ENCODE peak calls at places on chromosomes 6 and 20, in six cellular contexts. One of them, this sample, is unnamed.

GRCh38 chr6:46849361-46849690 is 56.1 kb downstream of the MEP1A start:
- DNase-seq in PC-9: no peak
- DNase-seq in glutamatergic neuron: no peak
- DNase-seq in CD4-positive, alpha-beta T cell: no peak
- DNase-seq in RWPE1: no peak
- DNase-seq in AG04450: no peak
- DNase-seq in this sample: no peak

GRCh38 chr6:167739721-167740475 is 86.8 kb upstream of the AFDN start:
- DNase-seq in PC-9: no peak
- DNase-seq in glutamatergic neuron: no peak
- DNase-seq in CD4-positive, alpha-beta T cell: no peak
- DNase-seq in RWPE1: no peak
- DNase-seq in AG04450: no peak
- DNase-seq in this sample: no peak

GRCh38 chr6:166488081-166488685 is 98.3 kb downstream of the RAMACL start:
- DNase-seq in PC-9: no peak
- DNase-seq in glutamatergic neuron: no peak
- DNase-seq in CD4-positive, alpha-beta T cell: peak; percentile 63
- DNase-seq in RWPE1: no peak
- DNase-seq in AG04450: no peak
- DNase-seq in this sample: no peak

GRCh38 chr6:117449549-117450439 is 24.1 kb upstream of the ROS1 start:
- DNase-seq in PC-9: peak; percentile 40
- DNase-seq in glutamatergic neuron: peak; percentile 45
- DNase-seq in CD4-positive, alpha-beta T cell: peak; percentile 32
- DNase-seq in RWPE1: no peak
- DNase-seq in AG04450: peak; percentile 63
- DNase-seq in this sample: peak; percentile 70

GRCh38 chr6:80142586-80142985 is 36.1 kb downstream of the BCKDHB start:
- DNase-seq in PC-9: no peak
- DNase-seq in glutamatergic neuron: no peak
- DNase-seq in CD4-positive, alpha-beta T cell: no peak
- DNase-seq in RWPE1: no peak
- DNase-seq in AG04450: no peak
- DNase-seq in this sample: no peak

GRCh38 chr6:130240232-130240631 is 17.5 kb upstream of the SAMD3 start:
- DNase-seq in PC-9: no peak
- DNase-seq in glutamatergic neuron: no peak
- DNase-seq in CD4-positive, alpha-beta T cell: no peak
- DNase-seq in RWPE1: no peak
- DNase-seq in AG04450: peak; percentile 23
- DNase-seq in this sample: no peak

GRCh38 chr6:52284131-52284459 is 447 bp downstream of the MCM3 start:
- DNase-seq in PC-9: no peak
- DNase-seq in glutamatergic neuron: peak; percentile 62
- DNase-seq in CD4-positive, alpha-beta T cell: no peak
- DNase-seq in RWPE1: peak; percentile 20
- DNase-seq in AG04450: no peak
- DNase-seq in this sample: peak; percentile 47

GRCh38 chr6:112086744-112087135 is 542 bp downstream of the TUBE1 start:
- DNase-seq in PC-9: no peak
- DNase-seq in glutamatergic neuron: no peak
- DNase-seq in CD4-positive, alpha-beta T cell: no peak
- DNase-seq in RWPE1: peak; percentile 72
- DNase-seq in AG04450: no peak
- DNase-seq in this sample: no peak

GRCh38 chr6:160015778-160016684 is 47.1 kb downstream of the IGF2R start:
- DNase-seq in PC-9: no peak
- DNase-seq in glutamatergic neuron: no peak
- DNase-seq in CD4-positive, alpha-beta T cell: peak; percentile 29
- DNase-seq in RWPE1: no peak
- DNase-seq in AG04450: no peak
- DNase-seq in this sample: no peak

GRCh38 chr6:53119349-53119748 is 29.3 kb downstream of the GCM1 start:
- DNase-seq in PC-9: no peak
- DNase-seq in glutamatergic neuron: no peak
- DNase-seq in CD4-positive, alpha-beta T cell: no peak
- DNase-seq in RWPE1: no peak
- DNase-seq in AG04450: no peak
- DNase-seq in this sample: no peak

GRCh38 chr20:62409935-62410741 is 3.1 kb upstream of the CABLES2 start:
- DNase-seq in PC-9: peak; percentile 67
- DNase-seq in glutamatergic neuron: peak; percentile 69
- DNase-seq in CD4-positive, alpha-beta T cell: no peak
- DNase-seq in RWPE1: peak; percentile 66
- DNase-seq in AG04450: no peak
- DNase-seq in this sample: peak; percentile 68

GRCh38 chr6:136816716-136817115 is 5.7 kb upstream of the PEX7 start:
- DNase-seq in PC-9: no peak
- DNase-seq in glutamatergic neuron: no peak
- DNase-seq in CD4-positive, alpha-beta T cell: no peak
- DNase-seq in RWPE1: no peak
- DNase-seq in AG04450: no peak
- DNase-seq in this sample: no peak

GRCh38 chr6:63816401-63816975 is 180.9 kb downstream of the PHF3 start:
- DNase-seq in PC-9: no peak
- DNase-seq in glutamatergic neuron: no peak
- DNase-seq in CD4-positive, alpha-beta T cell: no peak
- DNase-seq in RWPE1: no peak
- DNase-seq in AG04450: no peak
- DNase-seq in this sample: no peak

GRCh38 chr6:91590191-91590590 is 1003.3 kb upstream of the MAP3K7 start:
- DNase-seq in PC-9: no peak
- DNase-seq in glutamatergic neuron: no peak
- DNase-seq in CD4-positive, alpha-beta T cell: no peak
- DNase-seq in RWPE1: no peak
- DNase-seq in AG04450: no peak
- DNase-seq in this sample: no peak

GRCh38 chr20:61935926-61936700 is 129.6 kb downstream of the TAF4 start:
- DNase-seq in PC-9: no peak
- DNase-seq in glutamatergic neuron: no peak
- DNase-seq in CD4-positive, alpha-beta T cell: no peak
- DNase-seq in RWPE1: no peak
- DNase-seq in AG04450: no peak
- DNase-seq in this sample: no peak

GRCh38 chr20:62321521-62321948 is 18.7 kb downstream of the ADRM1 start:
- DNase-seq in PC-9: peak; percentile 51
- DNase-seq in glutamatergic neuron: no peak
- DNase-seq in CD4-positive, alpha-beta T cell: no peak
- DNase-seq in RWPE1: peak; percentile 95
- DNase-seq in AG04450: no peak
- DNase-seq in this sample: peak; percentile 56

GRCh38 chr20:59441860-59442810 is 141.7 kb downstream of the EDN3 start:
- DNase-seq in PC-9: no peak
- DNase-seq in glutamatergic neuron: no peak
- DNase-seq in CD4-positive, alpha-beta T cell: no peak
- DNase-seq in RWPE1: no peak
- DNase-seq in AG04450: no peak
- DNase-seq in this sample: no peak

DNA sequence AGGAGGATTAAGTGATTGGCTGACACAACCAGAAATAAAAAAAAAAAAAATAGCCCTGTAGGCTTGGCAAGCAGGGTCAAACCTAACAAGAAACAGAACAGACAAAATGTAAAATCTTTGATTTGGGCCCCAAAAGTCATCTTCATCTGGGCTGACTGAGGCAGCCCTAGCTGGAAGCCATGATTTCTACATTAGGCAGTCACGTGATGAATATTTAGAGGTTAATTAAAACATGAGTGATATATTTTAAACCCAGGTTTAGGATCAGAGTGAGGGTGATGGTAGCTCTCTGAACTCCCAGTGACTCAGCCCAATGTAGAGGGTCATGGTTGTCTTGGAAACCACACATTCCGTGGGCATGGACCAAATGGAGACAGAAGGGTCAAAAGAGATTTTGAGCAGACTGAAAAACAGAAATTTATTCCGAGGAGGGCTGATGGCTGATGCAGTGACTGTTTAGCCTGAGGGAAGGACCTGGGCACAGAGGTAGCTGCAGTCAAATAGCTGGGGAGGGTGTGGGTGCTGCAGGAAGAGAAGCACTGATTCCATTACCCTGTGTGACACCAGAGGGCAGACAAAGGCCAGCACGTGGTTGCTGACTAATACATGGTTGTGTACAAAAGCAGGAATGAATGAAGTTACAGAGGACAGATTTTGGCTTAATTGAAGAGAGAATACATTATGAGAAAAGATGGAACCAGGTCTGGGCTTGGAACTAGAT is 573.1 kb upstream of the CHD6 start:
- DNase-seq in PC-9: no peak
- DNase-seq in glutamatergic neuron: peak; percentile 19
- DNase-seq in CD4-positive, alpha-beta T cell: no peak
- DNase-seq in RWPE1: no peak
- DNase-seq in AG04450: no peak
- DNase-seq in this sample: peak; percentile 38
- TF ChIP-seq CTCF in PC-9: no peak
- TF ChIP-seq CTCF in glutamatergic neuron: no peak
- TF ChIP-seq CTCF in CD4-positive, alpha-beta T cell: no peak
- TF ChIP-seq CTCF in RWPE1: no peak
- TF ChIP-seq CTCF in AG04450: no peak
- TF ChIP-seq CTCF in this sample: no peak

GRCh38 chr6:126174697-126175096 is 165.2 kb upstream of the CENPW start:
- DNase-seq in PC-9: no peak
- DNase-seq in glutamatergic neuron: no peak
- DNase-seq in CD4-positive, alpha-beta T cell: no peak
- DNase-seq in RWPE1: no peak
- DNase-seq in AG04450: no peak
- DNase-seq in this sample: no peak

GRCh38 chr6:126175251-126175650 is 164.7 kb upstream of the CENPW start:
- DNase-seq in PC-9: no peak
- DNase-seq in glutamatergic neuron: no peak
- DNase-seq in CD4-positive, alpha-beta T cell: no peak
- DNase-seq in RWPE1: no peak
- DNase-seq in AG04450: no peak
- DNase-seq in this sample: no peak

GRCh38 chr6:126180585-126180984 is 159.3 kb upstream of the CENPW start:
- DNase-seq in PC-9: peak; percentile 7
- DNase-seq in glutamatergic neuron: no peak
- DNase-seq in CD4-positive, alpha-beta T cell: no peak
- DNase-seq in RWPE1: peak; percentile 63
- DNase-seq in AG04450: peak; percentile 59
- DNase-seq in this sample: peak; percentile 41

GRCh38 chr6:126172151-126172550 is 167.8 kb upstream of the CENPW start:
- DNase-seq in PC-9: no peak
- DNase-seq in glutamatergic neuron: no peak
- DNase-seq in CD4-positive, alpha-beta T cell: no peak
- DNase-seq in RWPE1: no peak
- DNase-seq in AG04450: no peak
- DNase-seq in this sample: no peak

GRCh38 chr6:126176266-126176665 is 163.6 kb upstream of the CENPW start:
- DNase-seq in PC-9: no peak
- DNase-seq in glutamatergic neuron: no peak
- DNase-seq in CD4-positive, alpha-beta T cell: no peak
- DNase-seq in RWPE1: no peak
- DNase-seq in AG04450: no peak
- DNase-seq in this sample: peak; percentile 37
- TF ChIP-seq CTCF in PC-9: peak; percentile 66
- TF ChIP-seq CTCF in glutamatergic neuron: peak; percentile 12
- TF ChIP-seq CTCF in CD4-positive, alpha-beta T cell: no peak
- TF ChIP-seq CTCF in RWPE1: no peak
- TF ChIP-seq CTCF in AG04450: peak; percentile 40
- TF ChIP-seq CTCF in this sample: peak; percentile 43

DNA sequence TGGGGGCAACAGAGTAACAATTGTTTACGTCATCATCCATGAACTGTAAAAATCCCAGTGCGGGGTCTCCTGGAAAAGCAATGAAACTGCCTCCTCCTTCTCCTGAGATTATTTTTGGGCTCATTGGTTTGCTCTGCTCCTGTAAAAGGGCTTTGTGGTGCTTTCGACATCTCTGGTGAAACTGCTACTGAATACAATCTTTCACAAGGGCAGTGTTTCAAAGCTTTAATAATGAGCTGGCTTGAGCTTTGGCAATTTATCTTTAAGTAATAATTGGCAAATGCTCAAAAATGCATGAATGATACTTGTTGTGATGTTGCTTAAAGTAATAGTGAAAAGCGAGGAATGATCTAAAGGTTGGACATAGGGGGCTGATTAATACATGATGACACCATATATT is 43.5 kb upstream of the ENPP1 start:
- DNase-seq in PC-9: no peak
- DNase-seq in glutamatergic neuron: no peak
- DNase-seq in CD4-positive, alpha-beta T cell: no peak
- DNase-seq in RWPE1: no peak
- DNase-seq in AG04450: no peak
- DNase-seq in this sample: no peak
- TF ChIP-seq CTCF in PC-9: no peak
- TF ChIP-seq CTCF in glutamatergic neuron: no peak
- TF ChIP-seq CTCF in CD4-positive, alpha-beta T cell: no peak
- TF ChIP-seq CTCF in RWPE1: no peak
- TF ChIP-seq CTCF in AG04450: no peak
- TF ChIP-seq CTCF in this sample: no peak

GRCh38 chr6:24494726-24495515 is at the start of gene ALDH5A1:
- DNase-seq in PC-9: peak; percentile 56
- DNase-seq in glutamatergic neuron: peak; percentile 79
- DNase-seq in CD4-positive, alpha-beta T cell: peak; percentile 64
- DNase-seq in RWPE1: peak; percentile 40
- DNase-seq in AG04450: no peak
- DNase-seq in this sample: peak; percentile 85
- TF ChIP-seq CTCF in PC-9: no peak
- TF ChIP-seq CTCF in glutamatergic neuron: no peak
- TF ChIP-seq CTCF in CD4-positive, alpha-beta T cell: no peak
- TF ChIP-seq CTCF in RWPE1: peak; percentile 19
- TF ChIP-seq CTCF in AG04450: peak; percentile 20
- TF ChIP-seq CTCF in this sample: peak; percentile 16

DNA sequence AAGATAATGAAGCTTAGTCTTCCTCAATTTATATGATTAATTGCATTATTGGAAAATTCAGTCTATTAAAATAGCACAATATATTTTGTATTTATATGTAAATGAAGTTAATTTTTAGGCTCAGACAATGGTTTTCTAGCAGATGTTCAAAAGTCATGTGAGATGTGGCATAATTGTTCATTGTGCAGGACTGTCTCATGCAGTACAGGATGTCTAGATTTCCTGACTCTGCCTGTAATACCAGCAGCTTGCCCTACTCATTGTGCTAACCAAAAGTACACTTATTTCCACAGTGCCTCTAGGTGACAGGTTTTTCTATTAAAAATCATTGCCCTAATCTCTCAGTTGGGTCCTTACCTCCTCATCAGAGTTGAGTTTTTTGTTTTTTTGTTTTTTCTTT is 12.4 kb downstream of the RALGAPB start:
- DNase-seq in PC-9: no peak
- DNase-seq in glutamatergic neuron: no peak
- DNase-seq in CD4-positive, alpha-beta T cell: no peak
- DNase-seq in RWPE1: no peak
- DNase-seq in AG04450: no peak
- DNase-seq in this sample: no peak
- TF ChIP-seq CTCF in PC-9: no peak
- TF ChIP-seq CTCF in glutamatergic neuron: no peak
- TF ChIP-seq CTCF in CD4-positive, alpha-beta T cell: no peak
- TF ChIP-seq CTCF in RWPE1: no peak
- TF ChIP-seq CTCF in AG04450: no peak
- TF ChIP-seq CTCF in this sample: no peak